ENCODE peak calls at places on chromosomes 6 and 20, in six cellular contexts. Q is breast epithelium; D is transverse colon; M is effector memory CD4-positive, alpha-beta T cell; B is psoas muscle; P is body of pancreas. C is an unnamed sample.

GRCh38 chr6:134254118-134254517 is 63.8 kb downstream of the SGK1 start:
- DNase-seq in Q (no peak), B (no peak), M (no peak), P (no peak), D (no peak), C (no peak)

GRCh38 chr6:137731600-137731959 is 135.5 kb upstream of the TNFAIP3 start:
- DNase-seq in B (no peak), D (no peak), M (no peak), P (no peak), Q (no peak), C (no peak)

GRCh38 chr20:55424446-55424845 is 580.9 kb downstream of the CBLN4 start:
- DNase-seq in M (no peak), P (no peak), B (no peak), D (no peak), Q (no peak), C (no peak)

GRCh38 chr6:42239736-42240375 is 22.2 kb upstream of the MRPS10 start:
- DNase-seq in M (no peak), P (no peak), B (no peak), D (no peak), Q (no peak), C (no peak)

GRCh38 chr6:43376551-43376981 is 7.1 kb upstream of the ZNF318 start:
- DNase-seq in D (no peak), M (no peak), Q (no peak), B (no peak), P (no peak), C (no peak)

GRCh38 chr6:31007694-31008093 is 2.6 kb upstream of the MUC22 start:
- DNase-seq in Q (no peak), M (no peak), D (no peak), B (no peak), P (no peak), C (no peak)

GRCh38 chr6:144568241-144568640 is 283.1 kb downstream of the UTRN start:
- DNase-seq in Q (no peak), B (no peak), D (no peak), P (no peak), M (no peak), C (no peak)

GRCh38 chr6:10801224-10801848 is 37.0 kb downstream of the MAK start:
- DNase-seq in B (peak; percentile 74), D (peak; percentile 51), P (peak; percentile 70), Q (peak; percentile 33), M (peak; percentile 30), C (peak; percentile 30)

GRCh38 chr6:127462391-127462790 is 3.2 kb upstream of the KIAA0408 start:
- DNase-seq in D (no peak), M (no peak), Q (no peak), P (no peak), B (no peak), C (no peak)

GRCh38 chr6:29992792-29993191 is 50.5 kb downstream of the HLA-A start:
- DNase-seq in B (no peak), P (no peak), Q (no peak), D (no peak), M (no peak), C (no peak)

DNA sequence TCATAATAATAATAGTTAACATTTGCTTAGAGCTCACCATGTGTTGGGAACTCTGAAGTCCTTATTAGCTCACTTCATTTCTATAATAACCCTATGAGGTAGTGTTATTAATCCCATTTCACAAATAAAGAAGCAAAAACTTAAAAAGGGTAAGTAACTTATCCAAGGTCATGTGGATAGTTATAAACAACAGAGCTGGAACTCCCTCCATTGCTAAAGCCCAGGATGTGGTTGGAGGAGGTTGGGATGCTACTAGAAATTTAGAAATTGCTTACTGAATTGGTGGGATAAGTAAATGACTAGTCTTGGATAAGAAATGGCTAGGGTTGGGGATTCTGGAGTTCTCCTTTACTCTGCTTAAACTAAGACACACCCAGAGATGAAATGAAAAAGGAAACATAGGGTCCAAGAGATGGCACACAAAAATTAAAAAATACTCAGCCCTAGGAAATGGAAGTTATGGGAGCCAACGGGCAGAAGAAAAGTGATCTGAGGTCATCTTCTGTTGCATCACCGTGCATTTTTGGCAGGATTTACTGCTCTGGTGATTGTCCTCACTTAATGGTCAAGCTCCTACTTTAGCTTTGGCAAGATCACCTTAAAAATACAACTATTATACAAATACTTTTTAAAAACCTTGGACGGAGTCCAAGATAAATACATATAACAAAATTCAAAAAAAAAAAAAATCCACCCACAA is 7.7 kb upstream of the CLIC5 start:
- DNase-seq in B (no peak), M (no peak), D (no peak), Q (no peak), P (no peak), C (no peak)
- H3K27ac ChIP-seq in B (peak overlapping the region; percentile 17), M (no peak overlapping the region), D (no peak overlapping the region), Q (no peak overlapping the region), P (no peak overlapping the region), C (no peak overlapping the region)

GRCh38 chr20:32205502-32206382 is 1.8 kb downstream of the PLAGL2 start:
- DNase-seq in Q (no peak), B (no peak), D (no peak), M (no peak), P (no peak), C (no peak)
- H3K27ac ChIP-seq in Q (peak overlapping the region; percentile 97), B (peak overlapping the region; percentile 96), D (peak overlapping the region; percentile 95), M (no peak overlapping the region), P (peak overlapping the region; percentile 21), C (no peak overlapping the region)

GRCh38 chr6:21031182-21031581 is 496.9 kb downstream of the CDKAL1 start:
- DNase-seq in M (no peak), Q (no peak), P (no peak), D (no peak), B (no peak), C (no peak)

GRCh38 chr6:21037453-21037852 is 503.2 kb downstream of the CDKAL1 start:
- DNase-seq in Q (no peak), M (no peak), D (no peak), P (no peak), B (no peak), C (no peak)

GRCh38 chr6:21033575-21034026 is 499.3 kb downstream of the CDKAL1 start:
- DNase-seq in Q (peak; percentile 58), M (no peak), B (peak; percentile 66), D (no peak), P (peak; percentile 28), C (no peak)

GRCh38 chr6:21034345-21034744 is 500.1 kb downstream of the CDKAL1 start:
- DNase-seq in B (no peak), Q (no peak), M (no peak), D (no peak), P (no peak), C (no peak)

DNA sequence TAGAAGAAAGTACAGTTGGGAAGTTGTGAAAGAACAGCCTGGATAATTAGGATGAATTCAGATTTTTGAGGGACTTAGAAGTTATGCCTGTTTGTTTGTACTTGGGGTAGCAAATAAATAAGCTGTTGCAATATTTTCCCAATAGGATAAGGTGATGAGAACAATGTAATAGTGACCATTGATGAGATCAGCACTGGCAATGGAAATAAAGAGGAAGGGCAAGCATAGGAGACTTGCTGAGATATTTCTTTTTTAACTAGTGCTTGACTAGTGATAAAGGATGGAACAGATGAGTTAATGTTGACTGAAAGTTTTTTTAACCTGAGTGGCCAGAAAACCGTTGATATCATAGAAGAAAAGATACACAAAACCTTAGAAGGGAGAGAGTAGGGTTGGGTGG is 498.8 kb downstream of the CDKAL1 start:
- DNase-seq in M (no peak), D (no peak), B (no peak), P (no peak), Q (no peak), C (no peak)
- H3K27ac ChIP-seq in M (no peak overlapping the region), D (no peak overlapping the region), B (peak overlapping the region; percentile 56), P (no peak overlapping the region), Q (peak overlapping the region; percentile 79), C (no peak overlapping the region)

GRCh38 chr6:3427740-3428085 is 29.1 kb downstream of the SLC22A23 start:
- DNase-seq in M (no peak), B (peak; percentile 70), D (peak; percentile 54), Q (peak; percentile 33), P (peak; percentile 91), C (no peak)

GRCh38 chr6:3426817-3427739 is 29.8 kb downstream of the SLC22A23 start:
- DNase-seq in D (no peak), M (no peak), B (no peak), Q (no peak), P (peak; percentile 68), C (no peak)

GRCh38 chr6:3428700-3429099 is 28.1 kb downstream of the SLC22A23 start:
- DNase-seq in D (no peak), M (no peak), B (no peak), Q (no peak), P (no peak), C (no peak)

GRCh38 chr6:3426091-3426780 is 30.6 kb downstream of the SLC22A23 start:
- DNase-seq in P (no peak), D (no peak), B (no peak), M (no peak), Q (no peak), C (no peak)

DNA sequence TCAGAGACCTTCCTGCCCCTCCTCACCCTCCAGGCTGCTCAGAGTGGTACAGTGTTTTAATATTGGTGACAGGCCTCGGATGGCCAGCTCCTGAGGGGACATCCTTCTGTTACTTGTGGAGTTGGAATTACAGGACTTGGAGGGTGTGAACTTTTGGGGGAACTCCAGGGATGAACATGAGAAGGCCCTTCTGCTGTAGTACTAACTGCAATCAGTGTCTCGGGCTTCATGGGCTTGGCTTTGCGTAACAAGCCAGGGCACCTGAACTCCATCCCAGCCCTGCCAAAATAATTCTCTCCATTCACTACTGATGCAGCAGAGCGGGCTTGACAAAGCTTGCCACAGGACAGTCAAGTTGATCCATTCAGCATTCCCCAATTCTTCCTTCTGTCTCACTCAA is 28.6 kb downstream of the SLC22A23 start:
- DNase-seq in Q (peak; percentile 37), M (no peak), P (no peak), B (no peak), D (no peak), C (no peak)
- H3K27ac ChIP-seq in Q (peak overlapping the region; percentile 45), M (no peak overlapping the region), P (no peak overlapping the region), B (no peak overlapping the region), D (no peak overlapping the region), C (no peak overlapping the region)

GRCh38 chr20:34461779-34462087 is 54.5 kb upstream of the DYNLRB1 start:
- DNase-seq in D (no peak), P (no peak), Q (no peak), M (no peak), B (no peak), C (no peak)
- H3K27ac ChIP-seq in D (no peak overlapping the region), P (no peak overlapping the region), Q (no peak overlapping the region), M (no peak overlapping the region), B (no peak overlapping the region), C (no peak overlapping the region)

DNA sequence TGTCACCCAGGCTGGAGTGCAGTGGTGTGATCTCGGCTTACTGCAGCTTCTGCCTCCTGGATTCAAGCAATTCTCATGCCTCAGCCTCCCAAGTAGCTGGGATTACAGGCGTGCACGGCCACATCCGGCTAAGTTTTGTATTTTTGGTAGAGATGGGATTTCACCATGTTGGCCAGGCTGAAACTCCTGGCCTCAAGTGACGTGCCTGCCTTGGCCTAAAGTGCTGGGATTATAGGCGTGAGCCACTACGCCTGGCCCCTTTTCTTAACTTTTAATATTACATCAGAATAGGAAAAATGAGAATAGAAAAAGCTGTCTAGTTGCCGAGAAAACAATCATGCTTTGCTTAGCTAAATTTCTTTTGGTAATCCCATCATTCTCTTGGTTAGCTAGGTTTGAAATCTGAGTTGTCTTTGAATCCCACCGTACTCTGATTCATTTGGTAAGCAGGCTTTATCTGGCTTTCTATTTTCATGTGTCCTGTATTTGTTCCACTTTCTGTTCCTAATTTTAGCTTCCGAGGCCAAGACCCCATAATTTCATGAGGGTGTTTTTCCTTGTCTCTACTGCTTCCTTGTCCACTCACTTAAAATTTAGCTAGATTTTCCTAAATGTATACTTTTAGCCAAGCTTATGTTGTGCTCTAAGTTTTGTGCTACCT is 83.5 kb downstream of the NCOA3 start:
- DNase-seq in D (no peak), P (no peak), Q (no peak), M (no peak), B (no peak), C (no peak)
- H3K27ac ChIP-seq in D (no peak overlapping the region), P (no peak overlapping the region), Q (peak overlapping the region; percentile 17), M (no peak overlapping the region), B (peak overlapping the region; percentile 64), C (no peak overlapping the region)

C was measured in CD8-positive, alpha-beta memory T cell.